ENCODE peak calls at places on chromosomes 3 and 15, in six cellular contexts. M, R, L, C, N and O are unnamed samples.

GRCh38 chr3:72100626-72101187 is 315.8 kb upstream of the PROK2 start:
- DNase-seq in M (peak; percentile 29), R (no peak), L (peak; percentile 5), C (peak; percentile 48), N (peak; percentile 85), O (peak; percentile 94)

GRCh38 chr3:21174461-21174860 is 576.5 kb downstream of the ZNF385D start:
- DNase-seq in M (no peak), R (peak; percentile 14), L (no peak), C (no peak), N (no peak), O (no peak)

GRCh38 chr3:16961621-16962205 is 77.0 kb downstream of the PLCL2 start:
- DNase-seq in M (no peak), R (no peak), L (no peak), C (no peak), N (no peak), O (no peak)

GRCh38 chr3:97138914-97139541 is 324.6 kb downstream of the EPHA6 start:
- DNase-seq in M (no peak), R (no peak), L (no peak), C (no peak), N (no peak), O (no peak)

GRCh38 chr15:69973102-69973714 is 124.5 kb downstream of the TLE3 start:
- DNase-seq in M (no peak), R (no peak), L (no peak), C (no peak), N (no peak), O (no peak)

GRCh38 chr3:186035277-186035676 is 73.6 kb downstream of the ETV5 start:
- DNase-seq in M (no peak), R (no peak), L (no peak), C (no peak), N (no peak), O (peak; percentile 70)

GRCh38 chr3:194995334-194995733 is 275.6 kb downstream of the XXYLT1 start:
- DNase-seq in M (no peak), R (no peak), L (no peak), C (no peak), N (no peak), O (no peak)

GRCh38 chr3:48633256-48633655 is 2.0 kb downstream of the SLC26A6 start:
- DNase-seq in M (no peak), R (no peak), L (no peak), C (no peak), N (no peak), O (peak; percentile 77)

GRCh38 chr15:40937762-40938529 is 8.8 kb downstream of the DLL4 start:
- DNase-seq in M (no peak), R (no peak), L (no peak), C (no peak), N (no peak), O (no peak)

GRCh38 chr15:89662893-89663673 is 7.8 kb upstream of the KIF7 start:
- DNase-seq in M (no peak), R (peak; percentile 83), L (no peak), C (no peak), N (no peak), O (peak; percentile 66)

GRCh38 chr3:12222765-12223485 is 64.2 kb upstream of the TIMP4 start:
- DNase-seq in M (no peak), R (peak; percentile 80), L (no peak), C (no peak), N (no peak), O (no peak)

GRCh38 chr15:38504680-38505467 is 50.9 kb downstream of the FAM98B start:
- DNase-seq in M (no peak), R (no peak), L (no peak), C (no peak), N (no peak), O (no peak)

GRCh38 chr3:126339466-126339865 is 17.7 kb downstream of the KLF15 start:
- DNase-seq in M (no peak), R (no peak), L (no peak), C (no peak), N (peak; percentile 3), O (no peak)

GRCh38 chr3:163951397-163951987 is 1126.8 kb downstream of the SI start:
- DNase-seq in M (no peak), R (no peak), L (no peak), C (no peak), N (no peak), O (no peak)

GRCh38 chr15:59485036-59485435 is 47.0 kb downstream of the FAM81A start:
- DNase-seq in M (no peak), R (no peak), L (no peak), C (no peak), N (no peak), O (no peak)

GRCh38 chr3:71582612-71583568 is 638 bp downstream of the FOXP1 start:
- DNase-seq in M (peak; percentile 74), R (no peak), L (peak; percentile 18), C (peak; percentile 81), N (peak; percentile 71), O (peak; percentile 92)

GRCh38 chr15:60528530-60528929 is 49.6 kb upstream of the ICE2 start:
- DNase-seq in M (no peak), R (no peak), L (no peak), C (no peak), N (no peak), O (no peak)

GRCh38 chr15:93467327-93467726 is 378.3 kb upstream of the RGMA start:
- DNase-seq in M (no peak), R (no peak), L (no peak), C (no peak), N (no peak), O (peak; percentile 39)

GRCh38 chr3:42063886-42064285 is 27.3 kb upstream of the TRAK1 start:
- DNase-seq in M (no peak), R (peak; percentile 90), L (no peak), C (no peak), N (no peak), O (peak; percentile 46)

GRCh38 chr15:41940441-41940857 is 31.9 kb downstream of the EHD4 start:
- DNase-seq in M (no peak), R (no peak), L (no peak), C (no peak), N (no peak), O (no peak)

GRCh38 chr3:11089931-11090330 is 64.4 kb upstream of the HRH1 start:
- DNase-seq in M (no peak), R (no peak), L (no peak), C (no peak), N (no peak), O (no peak)

GRCh38 chr3:112770026-112770626 is 76.5 kb downstream of the CD200R1L start:
- DNase-seq in M (no peak), R (no peak), L (no peak), C (no peak), N (no peak), O (no peak)

GRCh38 chr15:85316244-85316934 is 64.0 kb upstream of the AKAP13 start:
- DNase-seq in M (no peak), R (peak; percentile 98), L (no peak), C (no peak), N (no peak), O (no peak)

GRCh38 chr3:142647856-142648255 is 51.7 kb downstream of the PLS1 start:
- DNase-seq in M (no peak), R (no peak), L (no peak), C (no peak), N (no peak), O (no peak)

GRCh38 chr3:187958432-187959003 is 195.4 kb upstream of the LPP start:
- DNase-seq in M (no peak), R (no peak), L (no peak), C (no peak), N (peak; percentile 69), O (peak; percentile 5)

GRCh38 chr3:24526640-24527237 is 32.1 kb upstream of the THRB start:
- DNase-seq in M (no peak), R (no peak), L (no peak), C (no peak), N (no peak), O (no peak)

GRCh38 chr3:63909431-63909830 is 2.8 kb downstream of the SCAANT1 start:
- DNase-seq in M (no peak), R (no peak), L (no peak), C (no peak), N (no peak), O (no peak)

GRCh38 chr3:53218136-53218535 is 37.7 kb downstream of the TKT start:
- DNase-seq in M (no peak), R (no peak), L (no peak), C (no peak), N (no peak), O (no peak)

GRCh38 chr15:70156781-70157261 is 59.1 kb upstream of the TLE3 start:
- DNase-seq in M (no peak), R (no peak), L (no peak), C (peak; percentile 54), N (no peak), O (no peak)

GRCh38 chr3:197501496-197501878 is 54.3 kb downstream of the BDH1 start:
- DNase-seq in M (no peak), R (no peak), L (no peak), C (no peak), N (no peak), O (no peak)

GRCh38 chr3:195542691-195543641 is at the start of gene PPP1R2:
- DNase-seq in M (peak; percentile 87), R (peak; percentile 41), L (peak; percentile 96), C (peak; percentile 95), N (peak; percentile 98), O (peak; percentile 97)

GRCh38 chr15:51708013-51708412 is 26.7 kb downstream of the SCG3 start:
- DNase-seq in M (no peak), R (no peak), L (peak; percentile 81), C (peak; percentile 29), N (no peak), O (no peak)

GRCh38 chr3:12439161-12439560 is 45.1 kb upstream of the TSEN2 start:
- DNase-seq in M (no peak), R (no peak), L (no peak), C (no peak), N (no peak), O (no peak)

GRCh38 chr3:88641033-88641604 is 466.3 kb upstream of the EPHA3 start:
- DNase-seq in M (no peak), R (no peak), L (no peak), C (peak; percentile 11), N (no peak), O (no peak)

GRCh38 chr15:59274126-59274970 is 67.7 kb downstream of the LDHAL6B start:
- DNase-seq in M (no peak), R (no peak), L (no peak), C (no peak), N (peak; percentile 36), O (no peak)

GRCh38 chr3:116777181-116777840 is 67.7 kb downstream of the TUSC7 start:
- DNase-seq in M (no peak), R (no peak), L (no peak), C (no peak), N (no peak), O (no peak)

GRCh38 chr3:123394391-123395022 is 54.4 kb downstream of the ADCY5 start:
- DNase-seq in M (no peak), R (no peak), L (no peak), C (no peak), N (no peak), O (no peak)